ENCODE peak calls at places on chromosomes 4 and X, in seven cellular contexts. Q, R, J, L, C, M and W are unnamed samples.

GRCh38 chr4:73589887-73590801 is 30.1 kb downstream of the RASSF6 start:
- DNase-seq in Q (no peak), R (no peak), J (no peak), L (no peak), C (no peak), M (no peak), W (no peak)

GRCh38 chr4:166128452-166128851 is 255.4 kb downstream of the TLL1 start:
- DNase-seq in Q (no peak), R (no peak), J (no peak), L (no peak), C (no peak), M (no peak), W (no peak)

GRCh38 chr4:147968641-147969040 is 236.8 kb downstream of the ARHGAP10 start:
- DNase-seq in Q (no peak), R (no peak), J (no peak), L (no peak), C (no peak), M (no peak), W (no peak)

GRCh38 chr4:12949719-12950118 is 534.4 kb downstream of the RAB28 start:
- DNase-seq in Q (no peak), R (no peak), J (no peak), L (no peak), C (no peak), M (no peak), W (no peak)

GRCh38 chr4:188372856-188373255 is 233.6 kb downstream of the TRIML1 start:
- DNase-seq in Q (peak; percentile 11), R (no peak), J (no peak), L (no peak), C (no peak), M (no peak), W (no peak)

GRCh38 chr4:52106701-52107100 is 55.6 kb downstream of the SPATA18 start:
- DNase-seq in Q (no peak), R (no peak), J (no peak), L (no peak), C (no peak), M (no peak), W (no peak)

GRCh38 chr4:13705521-13706035 is 78.1 kb upstream of the BOD1L1 start:
- DNase-seq in Q (no peak), R (no peak), J (peak; percentile 61), L (peak; percentile 40), C (peak; percentile 90), M (no peak), W (no peak)

GRCh38 chr4:3311095-3311372 is 18.2 kb downstream of the RGS12 start:
- DNase-seq in Q (no peak), R (peak; percentile 22), J (no peak), L (no peak), C (peak; percentile 56), M (peak; percentile 24), W (no peak)

GRCh38 chrX:119488749-119489148 is 20.5 kb downstream of the SLC25A5 start:
- DNase-seq in Q (peak; percentile 50), R (peak; percentile 75), J (peak; percentile 47), L (no peak), C (no peak), M (peak; percentile 67), W (peak; percentile 72)

GRCh38 chrX:107674480-107675364 is 46.4 kb downstream of the PRPS1 start:
- DNase-seq in Q (peak; percentile 76), R (peak; percentile 58), J (peak; percentile 69), L (peak; percentile 42), C (peak; percentile 86), M (peak; percentile 75), W (peak; percentile 81)

GRCh38 chrX:107675365-107675654 is 47.0 kb downstream of the PRPS1 start:
- DNase-seq in Q (no peak), R (no peak), J (no peak), L (no peak), C (no peak), M (no peak), W (no peak)

GRCh38 chrX:107672955-107673378 is 44.7 kb downstream of the PRPS1 start:
- DNase-seq in Q (peak; percentile 80), R (peak; percentile 77), J (peak; percentile 86), L (peak; percentile 72), C (peak; percentile 94), M (peak; percentile 78), W (peak; percentile 65)

GRCh38 chrX:107673401-107673800 is 45.1 kb downstream of the PRPS1 start:
- DNase-seq in Q (no peak), R (no peak), J (no peak), L (no peak), C (no peak), M (no peak), W (no peak)

DNA sequence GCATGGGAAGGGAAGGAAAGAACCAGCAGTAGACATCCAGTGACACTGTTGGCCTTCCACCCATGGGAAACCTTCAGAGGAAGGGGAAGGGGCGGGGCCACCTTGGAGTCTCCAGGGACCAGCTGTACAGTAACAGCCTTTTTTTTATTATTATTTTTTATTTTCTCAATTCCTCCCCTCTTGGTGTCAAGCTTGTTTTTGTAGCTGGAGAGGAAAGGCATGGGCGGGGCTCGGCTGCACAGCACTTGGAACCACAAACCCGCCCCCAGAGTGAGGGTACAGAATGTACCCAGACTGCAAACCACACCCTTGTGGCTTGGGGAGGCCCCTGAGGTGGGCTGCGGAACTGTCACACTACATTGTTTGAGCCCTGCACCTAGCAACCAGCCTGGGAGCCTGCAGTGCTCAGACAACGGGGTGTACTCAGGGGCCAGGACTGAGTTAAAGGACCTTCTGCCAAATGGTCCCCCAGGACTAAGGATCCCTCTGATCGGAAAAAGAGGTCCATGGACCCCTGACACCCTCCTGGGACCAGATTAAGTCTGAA is 45.7 kb downstream of the PRPS1 start:
- DNase-seq in Q (peak; percentile 69), R (peak; percentile 87), J (peak; percentile 93), L (peak; percentile 80), C (peak; percentile 96), M (peak; percentile 87), W (peak; percentile 86)
- H3K4me1 ChIP-seq in Q (peaks cover 26% of the 10 kb centered on the region), R (peaks cover 35% of the 10 kb centered on the region), J (peaks cover 42% of the 10 kb centered on the region), L (peaks cover 60% of the 10 kb centered on the region), C (peaks cover 23% of the 10 kb centered on the region), M (no peaks in the 10 kb centered on the region), W (no peaks in the 10 kb centered on the region)

DNA sequence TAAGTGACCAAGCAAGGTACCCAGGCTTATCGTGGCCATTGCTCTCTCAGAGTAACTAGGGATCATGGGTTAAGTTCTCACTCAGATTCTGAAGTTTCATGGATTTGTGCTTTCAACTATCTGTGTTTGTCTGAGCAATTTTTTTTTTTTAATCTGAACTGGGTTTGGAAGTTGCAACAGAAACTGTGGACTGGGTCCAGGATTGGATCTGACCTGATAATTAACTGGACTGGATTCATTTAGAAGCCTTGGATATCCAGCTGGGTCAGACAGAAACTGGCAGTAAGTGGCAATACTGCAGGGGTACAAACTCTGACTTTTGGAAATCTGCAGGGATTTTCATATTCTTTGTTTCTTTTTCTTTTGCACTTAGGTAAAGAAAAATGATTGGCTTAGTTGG is 38.7 kb upstream of the FGF2 start:
- DNase-seq in Q (no peak), R (no peak), J (no peak), L (no peak), C (no peak), M (no peak), W (no peak)
- H3K4me1 ChIP-seq in Q (no peaks in the 10 kb centered on the region), R (no peaks in the 10 kb centered on the region), J (peaks cover 10% of the 10 kb centered on the region), L (peaks cover 14% of the 10 kb centered on the region), C (peaks cover 4% of the 10 kb centered on the region), M (no peaks in the 10 kb centered on the region), W (no peaks in the 10 kb centered on the region)

DNA sequence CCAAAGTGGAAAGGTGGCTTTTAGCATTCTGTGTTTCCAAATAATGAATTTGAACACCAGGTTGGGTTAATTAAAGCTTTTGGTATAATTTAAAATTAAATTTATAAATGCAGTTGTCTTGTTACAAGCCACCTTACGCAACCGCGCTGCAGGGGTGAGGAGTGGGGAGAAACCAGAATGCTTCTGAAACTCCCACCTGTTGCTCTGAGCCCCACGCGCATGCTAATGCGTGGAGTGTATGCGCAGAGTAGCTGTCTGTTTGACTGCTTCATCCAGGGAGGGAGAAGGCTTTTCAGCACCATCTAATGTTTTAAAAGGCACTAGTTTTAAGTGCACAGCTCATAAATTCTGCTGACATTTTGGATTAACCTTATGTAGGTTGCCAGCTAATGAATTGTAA is 12.5 kb downstream of the OGT start:
- DNase-seq in Q (no peak), R (no peak), J (no peak), L (no peak), C (no peak), M (no peak), W (no peak)
- H3K4me1 ChIP-seq in Q (peaks cover 3% of the 10 kb centered on the region), R (peaks cover 9% of the 10 kb centered on the region), J (peaks cover 24% of the 10 kb centered on the region), L (peaks cover 64% of the 10 kb centered on the region), C (peaks cover 12% of the 10 kb centered on the region), M (peaks cover 3% of the 10 kb centered on the region), W (no peaks in the 10 kb centered on the region)

GRCh38 chr4:152106113-152106763 is 345.4 kb upstream of the GATB start:
- DNase-seq in Q (peak; percentile 31), R (peak; percentile 66), J (peak; percentile 57), L (peak; percentile 44), C (peak; percentile 84), M (peak; percentile 94), W (peak; percentile 59)

GRCh38 chr4:152102184-152103000 is 341.6 kb upstream of the GATB start:
- DNase-seq in Q (no peak), R (no peak), J (no peak), L (no peak), C (no peak), M (no peak), W (no peak)

GRCh38 chr4:152104846-152105462 is 344.1 kb upstream of the GATB start:
- DNase-seq in Q (no peak), R (no peak), J (no peak), L (no peak), C (no peak), M (no peak), W (no peak)

GRCh38 chr4:152103181-152103901 is 342.5 kb upstream of the GATB start:
- DNase-seq in Q (no peak), R (no peak), J (no peak), L (no peak), C (no peak), M (no peak), W (no peak)

DNA sequence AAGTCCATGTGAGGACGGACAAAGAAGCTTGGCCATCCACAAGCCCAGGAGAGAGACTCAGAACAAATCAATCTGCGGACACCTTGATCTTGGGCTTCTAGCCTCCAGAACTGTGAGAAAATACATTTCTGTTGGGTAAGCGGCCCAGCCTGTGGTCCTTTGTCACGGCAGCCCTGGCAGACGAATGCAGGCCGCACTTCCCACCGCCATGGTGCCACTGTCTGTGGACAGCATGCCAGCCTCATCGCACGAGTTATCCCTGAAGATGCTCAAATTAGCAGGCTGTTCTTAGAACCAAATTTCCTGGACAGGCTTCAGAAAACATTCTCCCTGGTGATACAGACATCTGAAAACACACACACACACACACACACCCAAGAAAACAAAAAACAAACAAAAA is 343.5 kb upstream of the GATB start:
- DNase-seq in Q (no peak), R (no peak), J (no peak), L (no peak), C (no peak), M (no peak), W (no peak)
- H3K4me1 ChIP-seq in Q (no peaks in the 10 kb centered on the region), R (no peaks in the 10 kb centered on the region), J (peaks cover 10% of the 10 kb centered on the region), L (peaks cover 63% of the 10 kb centered on the region), C (peaks cover 6% of the 10 kb centered on the region), M (no peaks in the 10 kb centered on the region), W (peaks cover 15% of the 10 kb centered on the region)

DNA sequence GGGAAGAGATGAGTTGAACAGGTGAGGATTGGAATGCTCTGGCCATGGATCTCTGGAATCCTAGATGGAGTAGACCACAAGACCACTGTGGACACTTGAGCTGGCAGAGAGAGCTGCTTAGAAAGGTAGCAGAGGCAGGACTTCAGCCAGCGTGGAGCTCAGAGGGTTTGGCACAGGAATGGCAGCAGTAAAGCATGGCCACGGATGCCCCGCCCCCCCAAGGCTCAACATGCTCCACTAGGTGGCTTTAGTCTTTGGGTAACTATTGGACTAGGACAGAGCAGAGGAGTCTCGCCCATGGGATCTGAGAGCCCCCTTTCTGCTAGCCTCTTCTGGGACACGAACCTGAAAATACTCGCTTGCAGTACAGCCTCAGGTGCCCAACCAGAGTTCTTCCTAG is 150.1 kb upstream of the NEIL3 start:
- DNase-seq in Q (peak; percentile 16), R (no peak), J (no peak), L (no peak), C (no peak), M (no peak), W (no peak)
- H3K4me1 ChIP-seq in Q (no peaks in the 10 kb centered on the region), R (no peaks in the 10 kb centered on the region), J (no peaks in the 10 kb centered on the region), L (no peaks in the 10 kb centered on the region), C (no peaks in the 10 kb centered on the region), M (no peaks in the 10 kb centered on the region), W (no peaks in the 10 kb centered on the region)